ENCODE peak calls at places on chromosomes 2 and 18, in nine cellular contexts. A, E, B, G, H, O, D, Y and P are unnamed samples.
A peak's percentile ranks its signal among the peaks of the same experiment; 100 is the strongest.

GRCh38 chr2:45332567-45332966 is 278.5 kb downstream of the SRBD1 start:
- DNase-seq in A (no peak), E (no peak), B (no peak), G (no peak), H (no peak), O (no peak), D (no peak), Y (no peak), P (no peak)

GRCh38 chr2:216491757-216492635 is 6.6 kb upstream of the RPL37A start:
- DNase-seq in A (no peak), E (no peak), B (no peak), G (no peak), H (no peak), O (no peak), D (no peak), Y (no peak), P (no peak)

GRCh38 chr2:36371963-36372391 is 16.4 kb downstream of the CRIM1 start:
- DNase-seq in A (no peak), E (peak; percentile 35), B (no peak), G (no peak), H (no peak), O (no peak), D (no peak), Y (no peak), P (no peak)

GRCh38 chr2:144500567-144500966 is 19.4 kb downstream of the ZEB2 start:
- DNase-seq in A (no peak), E (no peak), B (no peak), G (no peak), H (no peak), O (no peak), D (no peak), Y (no peak), P (no peak)

GRCh38 chr2:102499558-102499957 is 26.5 kb downstream of the SLC9A4 start:
- DNase-seq in A (no peak), E (no peak), B (no peak), G (no peak), H (no peak), O (no peak), D (no peak), Y (no peak), P (no peak)

GRCh38 chr2:160697817-160698216 is 204.2 kb upstream of the RBMS1 start:
- DNase-seq in A (no peak), E (no peak), B (no peak), G (no peak), H (no peak), O (no peak), D (no peak), Y (no peak), P (no peak)

GRCh38 chr2:63856302-63856600 is 14.6 kb downstream of the UGP2 start:
- DNase-seq in A (no peak), E (no peak), B (no peak), G (no peak), H (peak; percentile 32), O (no peak), D (no peak), Y (no peak), P (no peak)

GRCh38 chr2:185475868-185476267 is 262.7 kb upstream of the FSIP2 start:
- DNase-seq in A (no peak), E (no peak), B (no peak), G (no peak), H (no peak), O (no peak), D (no peak), Y (no peak), P (no peak)

GRCh38 chr2:65465124-65465523 is 32.7 kb upstream of the SPRED2 start:
- DNase-seq in A (no peak), E (no peak), B (no peak), G (no peak), H (no peak), O (no peak), D (no peak), Y (no peak), P (no peak)

GRCh38 chr2:48568551-48568950 is 38.6 kb downstream of the STON1 start:
- DNase-seq in A (no peak), E (no peak), B (no peak), G (no peak), H (no peak), O (no peak), D (no peak), Y (no peak), P (no peak)

GRCh38 chr2:30549096-30549495 is 102.0 kb downstream of the LCLAT1 start:
- DNase-seq in A (no peak), E (no peak), B (no peak), G (no peak), H (no peak), O (no peak), D (no peak), Y (no peak), P (no peak)

GRCh38 chr2:106561803-106562202 is 74.6 kb downstream of the CD8B2 start:
- DNase-seq in A (peak; percentile 34), E (peak; percentile 30), B (no peak), G (no peak), H (no peak), O (no peak), D (no peak), Y (no peak), P (no peak)

GRCh38 chr2:31080361-31080760 is 57.9 kb downstream of the GALNT14 start:
- DNase-seq in A (no peak), E (no peak), B (no peak), G (no peak), H (no peak), O (no peak), D (no peak), Y (no peak), P (no peak)

GRCh38 chr2:200274116-200275075 is 32.1 kb upstream of the SPATS2L start:
- DNase-seq in A (no peak), E (no peak), B (no peak), G (no peak), H (no peak), O (no peak), D (no peak), Y (no peak), P (no peak)

GRCh38 chr18:34158881-34159690 is 65.6 kb downstream of the NOL4 start:
- DNase-seq in A (no peak), E (no peak), B (peak; percentile 9), G (peak; percentile 31), H (no peak), O (peak; percentile 74), D (peak; percentile 83), Y (peak; percentile 10), P (peak; percentile 82)

GRCh38 chr18:32276256-32276655 is 86.4 kb downstream of the MEP1B start:
- DNase-seq in A (no peak), E (no peak), B (no peak), G (no peak), H (no peak), O (no peak), D (no peak), Y (no peak), P (no peak)

GRCh38 chr2:69241664-69242063 is 145.4 kb downstream of the GFPT1 start:
- DNase-seq in A (no peak), E (no peak), B (no peak), G (no peak), H (no peak), O (no peak), D (no peak), Y (no peak), P (no peak)

GRCh38 chr2:222375798-222376197 is 48.5 kb upstream of the SGPP2 start:
- DNase-seq in A (no peak), E (no peak), B (no peak), G (no peak), H (no peak), O (no peak), D (no peak), Y (no peak), P (no peak)

GRCh38 chr2:75465317-75465998 is 95.3 kb downstream of the EVA1A start:
- DNase-seq in A (no peak), E (no peak), B (no peak), G (no peak), H (no peak), O (no peak), D (peak; percentile 34), Y (no peak), P (no peak)

GRCh38 chr18:12278153-12278764 is 24.1 kb downstream of the CIDEA start:
- DNase-seq in A (peak; percentile 53), E (no peak), B (no peak), G (no peak), H (no peak), O (no peak), D (no peak), Y (no peak), P (peak; percentile 25)
- TF ChIP-seq CTCF in A (no peak), E (no peak), B (no peak), G (no peak), H (no peak), O (no peak), D (peak; percentile 7), Y (no peak), P (peak; percentile 38)

GRCh38 chr2:25237764-25238163 is 69.4 kb upstream of the POMC start:
- DNase-seq in A (no peak), E (no peak), B (no peak), G (no peak), H (no peak), O (no peak), D (no peak), Y (no peak), P (no peak)
- H3K36me3 ChIP-seq in A (peaks cover 9% of the 10 kb centered on the region), E (peaks cover 10% of the 10 kb centered on the region), B (peaks cover 2% of the 10 kb centered on the region), G (no peaks in the 10 kb centered on the region), H (peaks cover 85% of the 10 kb centered on the region), O (peaks cover 92% of the 10 kb centered on the region), D (peaks cover 74% of the 10 kb centered on the region), Y (peaks cover 100% of the 10 kb centered on the region), P (peaks cover 99% of the 10 kb centered on the region)

GRCh38 chr18:63159590-63159989 is 160.0 kb downstream of the BCL2 start:
- DNase-seq in A (no peak), E (no peak), B (no peak), G (no peak), H (no peak), O (no peak), D (no peak), Y (no peak), P (no peak)

GRCh38 chr18:63162271-63163014 is 157.1 kb downstream of the BCL2 start:
- DNase-seq in A (no peak), E (no peak), B (no peak), G (no peak), H (no peak), O (peak; percentile 89), D (no peak), Y (no peak), P (no peak)

GRCh38 chr18:63161032-63161727 is 158.4 kb downstream of the BCL2 start:
- DNase-seq in A (no peak), E (no peak), B (no peak), G (no peak), H (no peak), O (no peak), D (no peak), Y (no peak), P (no peak)

GRCh38 chr18:63160172-63160995 is 159.2 kb downstream of the BCL2 start:
- DNase-seq in A (no peak), E (no peak), B (no peak), G (no peak), H (no peak), O (peak; percentile 83), D (no peak), Y (no peak), P (no peak)

GRCh38 chr18:63161728-63162195 is 157.8 kb downstream of the BCL2 start:
- DNase-seq in A (peak; percentile 73), E (peak; percentile 59), B (peak; percentile 60), G (peak; percentile 76), H (peak; percentile 65), O (peak; percentile 87), D (no peak), Y (peak; percentile 50), P (no peak)
- H3K27ac ChIP-seq in A (peak overlapping the region; percentile 88), E (peak overlapping the region; percentile 40), B (peak overlapping the region; percentile 81), G (peak overlapping the region; percentile 76), H (peak overlapping the region; percentile 81), O (peak overlapping the region; percentile 79), D (no peak overlapping the region), Y (peak overlapping the region; percentile 88), P (no peak overlapping the region)

GRCh38 chr2:18055290-18055689 is 176.8 kb downstream of the KCNS3 start:
- DNase-seq in A (no peak), E (no peak), B (no peak), G (no peak), H (no peak), O (no peak), D (no peak), Y (no peak), P (no peak)
- TF ChIP-seq CTCF in A (no peak), E (no peak), B (no peak), G (no peak), H (no peak), O (no peak), D (no peak), Y (no peak), P (no peak)